ENCODE peak calls at places on chromosomes 3 and 15, in five cellular contexts. One of them, this sample, is unnamed.

GRCh38 chr3:35523838-35524237 is 115.5 kb upstream of the ARPP21 start:
- DNase-seq in aorta: no peak
- DNase-seq in EL: no peak
- DNase-seq in C1 segment of cervical spinal cord: no peak
- DNase-seq in activated CD4-positive, alpha-beta T cell treated with anti-CD3 and anti-CD28 coated beads, Interleukin-2, amount 10 ng/mL, durations not matched to agents 7 days and 5 days: no peak
- DNase-seq in this sample: no peak

GRCh38 chr15:91973481-91973880 is 120.0 kb downstream of the SLCO3A1 start:
- DNase-seq in activated CD4-positive, alpha-beta T cell treated with anti-CD3 and anti-CD28 coated beads, Interleukin-2, amount 10 ng/mL, durations not matched to agents 7 days and 5 days: no peak
- DNase-seq in EL: no peak
- DNase-seq in C1 segment of cervical spinal cord: no peak
- DNase-seq in aorta: no peak
- DNase-seq in this sample: peak; percentile 25

GRCh38 chr15:90029024-90029423 is 27.9 kb downstream of the ZNF710 start:
- DNase-seq in EL: no peak
- DNase-seq in activated CD4-positive, alpha-beta T cell treated with anti-CD3 and anti-CD28 coated beads, Interleukin-2, amount 10 ng/mL, durations not matched to agents 7 days and 5 days: no peak
- DNase-seq in aorta: no peak
- DNase-seq in C1 segment of cervical spinal cord: no peak
- DNase-seq in this sample: no peak

GRCh38 chr3:78050276-78051080 is 1010.6 kb downstream of the ROBO2 start:
- DNase-seq in activated CD4-positive, alpha-beta T cell treated with anti-CD3 and anti-CD28 coated beads, Interleukin-2, amount 10 ng/mL, durations not matched to agents 7 days and 5 days: no peak
- DNase-seq in EL: peak; percentile 30
- DNase-seq in C1 segment of cervical spinal cord: no peak
- DNase-seq in aorta: no peak
- DNase-seq in this sample: no peak

GRCh38 chr15:70437089-70437488 is 326.3 kb downstream of the UACA start:
- DNase-seq in activated CD4-positive, alpha-beta T cell treated with anti-CD3 and anti-CD28 coated beads, Interleukin-2, amount 10 ng/mL, durations not matched to agents 7 days and 5 days: no peak
- DNase-seq in aorta: no peak
- DNase-seq in EL: no peak
- DNase-seq in C1 segment of cervical spinal cord: no peak
- DNase-seq in this sample: no peak

GRCh38 chr3:194748229-194748628 is 62.5 kb downstream of the FAM43A start:
- DNase-seq in activated CD4-positive, alpha-beta T cell treated with anti-CD3 and anti-CD28 coated beads, Interleukin-2, amount 10 ng/mL, durations not matched to agents 7 days and 5 days: no peak
- DNase-seq in aorta: no peak
- DNase-seq in C1 segment of cervical spinal cord: no peak
- DNase-seq in EL: no peak
- DNase-seq in this sample: no peak

GRCh38 chr15:44015555-44015954 is 179.5 kb downstream of the FRMD5 start:
- DNase-seq in C1 segment of cervical spinal cord: no peak
- DNase-seq in EL: no peak
- DNase-seq in aorta: no peak
- DNase-seq in activated CD4-positive, alpha-beta T cell treated with anti-CD3 and anti-CD28 coated beads, Interleukin-2, amount 10 ng/mL, durations not matched to agents 7 days and 5 days: no peak
- DNase-seq in this sample: no peak

GRCh38 chr3:13714251-13714916 is 165.5 kb downstream of the FBLN2 start:
- DNase-seq in C1 segment of cervical spinal cord: no peak
- DNase-seq in EL: no peak
- DNase-seq in activated CD4-positive, alpha-beta T cell treated with anti-CD3 and anti-CD28 coated beads, Interleukin-2, amount 10 ng/mL, durations not matched to agents 7 days and 5 days: no peak
- DNase-seq in aorta: peak; percentile 26
- DNase-seq in this sample: no peak

GRCh38 chr15:34865531-34865930 is 70.2 kb upstream of the ACTC1 start:
- DNase-seq in C1 segment of cervical spinal cord: no peak
- DNase-seq in aorta: no peak
- DNase-seq in EL: no peak
- DNase-seq in activated CD4-positive, alpha-beta T cell treated with anti-CD3 and anti-CD28 coated beads, Interleukin-2, amount 10 ng/mL, durations not matched to agents 7 days and 5 days: no peak
- DNase-seq in this sample: no peak

GRCh38 chr3:149243540-149243939 is 21.9 kb upstream of the CP start:
- DNase-seq in EL: no peak
- DNase-seq in aorta: no peak
- DNase-seq in activated CD4-positive, alpha-beta T cell treated with anti-CD3 and anti-CD28 coated beads, Interleukin-2, amount 10 ng/mL, durations not matched to agents 7 days and 5 days: no peak
- DNase-seq in C1 segment of cervical spinal cord: no peak
- DNase-seq in this sample: no peak

GRCh38 chr3:127855246-127855645 is 32.9 kb upstream of the MGLL start:
- DNase-seq in aorta: no peak
- DNase-seq in C1 segment of cervical spinal cord: no peak
- DNase-seq in activated CD4-positive, alpha-beta T cell treated with anti-CD3 and anti-CD28 coated beads, Interleukin-2, amount 10 ng/mL, durations not matched to agents 7 days and 5 days: no peak
- DNase-seq in EL: no peak
- DNase-seq in this sample: no peak

This sample was measured in BE2C.